ENCODE peak calls at places on chromosomes 16 and 17, in eight cellular contexts. P is RWPE1; M is effector memory CD4-positive, alpha-beta T cell; G is cardiac muscle cell; Q is left ventricle myocardium inferior; J is stomach; N is CD4-positive, alpha-beta memory T cell; R is tibial nerve. S is an unnamed sample.

GRCh38 chr16:86007524-86007923 is 108.6 kb downstream of the IRF8 start:
- DNase-seq in P (no peak), M (no peak), G (no peak), Q (no peak), J (no peak), N (peak), R (no peak), S (no peak)

GRCh38 chr17:74618446-74618845 is 5.1 kb downstream of the CD300E start:
- DNase-seq in P (no peak), M (no peak), G (no peak), Q (no peak), J (no peak), N (no peak), R (no peak), S (no peak)

GRCh38 chr17:49360796-49361128 is 1.3 kb downstream of the ZNF652 start:
- DNase-seq in P (peak), M (no peak), G (no peak), Q (no peak), J (no peak), N (no peak), R (no peak), S (peak)

GRCh38 chr17:2924211-2924610 is 128.0 kb downstream of the RAP1GAP2 start:
- DNase-seq in P (peak), M (no peak), G (peak), Q (no peak), J (no peak), N (no peak), R (no peak), S (no peak)

GRCh38 chr17:57539528-57540301 is 205.4 kb downstream of the CCDC182 start:
- DNase-seq in P (no peak), M (no peak), G (no peak), Q (no peak), J (no peak), N (no peak), R (no peak), S (no peak)

GRCh38 chr17:49404906-49405305 is 9.8 kb downstream of the PHB1 start:
- DNase-seq in P (no peak), M (no peak), G (no peak), Q (no peak), J (no peak), N (no peak), R (no peak), S (no peak)

GRCh38 chr17:79761894-79762570 is 15.9 kb upstream of the CBX2 start:
- DNase-seq in P (no peak), M (no peak), G (no peak), Q (no peak), J (no peak), N (no peak), R (no peak), S (no peak)

GRCh38 chr16:79466111-79466510 is 134.4 kb downstream of the MAF start:
- DNase-seq in P (peak), M (no peak), G (no peak), Q (no peak), J (no peak), N (no peak), R (no peak), S (no peak)

GRCh38 chr16:49876716-49877129 is 20.8 kb upstream of the ZNF423 start:
- DNase-seq in P (peak), M (no peak), G (peak), Q (peak), J (peak), N (no peak), R (peak), S (no peak)

GRCh38 chr17:45298546-45299285 is 18.1 kb downstream of the MAP3K14 start:
- DNase-seq in P (no peak), M (no peak), G (no peak), Q (no peak), J (no peak), N (no peak), R (no peak), S (no peak)

GRCh38 chr16:66003196-66003595 is 363.3 kb upstream of the CDH5 start:
- DNase-seq in P (no peak), M (no peak), G (no peak), Q (no peak), J (no peak), N (no peak), R (no peak), S (no peak)

GRCh38 chr17:44987194-44987882 is 19.2 kb upstream of the C1QL1 start:
- DNase-seq in P (no peak), M (no peak), G (no peak), Q (no peak), J (no peak), N (no peak), R (no peak), S (no peak)

GRCh38 chr17:65783845-65784334 is 222.4 kb upstream of the AXIN2 start:
- DNase-seq in P (peak), M (no peak), G (peak), Q (no peak), J (no peak), N (no peak), R (no peak), S (no peak)

GRCh38 chr16:56520251-56520577 is 390 bp upstream of the BBS2 start:
- DNase-seq in P (no peak), M (no peak), G (no peak), Q (no peak), J (no peak), N (no peak), R (no peak), S (no peak)

GRCh38 chr17:48563385-48563838 is 14.7 kb downstream of the HOXB4 start:
- DNase-seq in P (no peak), M (no peak), G (no peak), Q (no peak), J (no peak), N (no peak), R (no peak), S (no peak)

GRCh38 chr17:51245535-51245934 is 14.3 kb downstream of the MBTD1 start:
- DNase-seq in P (no peak), M (no peak), G (no peak), Q (no peak), J (no peak), N (no peak), R (no peak), S (no peak)

GRCh38 chr16:86931410-86931941 is 353.1 kb downstream of the FOXL1 start:
- DNase-seq in P (peak), M (no peak), G (peak), Q (peak), J (no peak), N (no peak), R (no peak), S (no peak)

GRCh38 chr16:2756288-2757015 is 4.0 kb downstream of the SRRM2 start:
- DNase-seq in P (no peak), M (no peak), G (no peak), Q (no peak), J (no peak), N (no peak), R (no peak), S (no peak)

GRCh38 chr17:2954898-2955445 is 108.4 kb downstream of the OR1D5 start:
- DNase-seq in P (peak), M (no peak), G (peak), Q (no peak), J (peak), N (no peak), R (no peak), S (peak)

GRCh38 chr16:57911711-57912110 is 59.2 kb downstream of the CNGB1 start:
- DNase-seq in P (peak), M (no peak), G (no peak), Q (no peak), J (no peak), N (no peak), R (no peak), S (no peak)

GRCh38 chr17:50560185-50560824 is at the start of gene CACNA1G:
- DNase-seq in P (peak), M (peak), G (peak), Q (peak), J (peak), N (peak), R (peak), S (peak)

GRCh38 chr17:78888911-78889496 is 14.0 kb downstream of the CEP295NL start:
- DNase-seq in P (no peak), M (no peak), G (no peak), Q (no peak), J (no peak), N (no peak), R (no peak), S (no peak)

GRCh38 chr17:59513934-59514841 is 51.2 kb upstream of the DHX40 start:
- DNase-seq in P (no peak), M (no peak), G (peak), Q (peak), J (peak), N (no peak), R (peak), S (no peak)

GRCh38 chr17:16977932-16978331 is 6.0 kb upstream of the TNFRSF13B start:
- DNase-seq in P (no peak), M (no peak), G (peak), Q (no peak), J (no peak), N (no peak), R (no peak), S (no peak)

GRCh38 chr17:10135539-10136257 is 62.7 kb downstream of the GAS7 start:
- DNase-seq in P (no peak), M (no peak), G (peak), Q (no peak), J (peak), N (no peak), R (peak), S (peak)

GRCh38 chr16:89700649-89701424 is 668 bp downstream of the SPATA2L start:
- DNase-seq in P (no peak), M (peak), G (peak), Q (no peak), J (peak), N (peak), R (no peak), S (no peak)

GRCh38 chr16:74302341-74302740 is 5.7 kb downstream of the PSMD7 start:
- DNase-seq in P (no peak), M (no peak), G (no peak), Q (no peak), J (no peak), N (no peak), R (no peak), S (no peak)

GRCh38 chr17:19578545-19578944 is 44.9 kb downstream of the SLC47A1 start:
- DNase-seq in P (peak), M (no peak), G (peak), Q (no peak), J (no peak), N (no peak), R (no peak), S (no peak)

GRCh38 chr17:48055531-48056245 is 7.5 kb downstream of the NFE2L1 start:
- DNase-seq in P (no peak), M (no peak), G (peak), Q (no peak), J (no peak), N (no peak), R (no peak), S (no peak)

GRCh38 chr16:28845173-28846079 is 722 bp downstream of the TUFM start:
- DNase-seq in P (no peak), M (no peak), G (peak), Q (no peak), J (peak), N (no peak), R (no peak), S (no peak)

GRCh38 chr17:47694018-47694817 is at the start of gene TBKBP1:
- DNase-seq in P (no peak), M (peak), G (peak), Q (peak), J (no peak), N (peak), R (no peak), S (no peak)

GRCh38 chr17:29112780-29113295 is 67.4 kb downstream of the MYO18A start:
- DNase-seq in P (no peak), M (no peak), G (peak), Q (peak), J (peak), N (no peak), R (peak), S (peak)

GRCh38 chr17:69588739-69589334 is 174.3 kb downstream of the MAP2K6 start:
- DNase-seq in P (no peak), M (no peak), G (no peak), Q (no peak), J (no peak), N (no peak), R (no peak), S (no peak)

GRCh38 chr17:82602986-82603385 is 45.3 kb downstream of the WDR45B start:
- DNase-seq in P (no peak), M (no peak), G (no peak), Q (no peak), J (no peak), N (no peak), R (no peak), S (no peak)

GRCh38 chr17:29357821-29358232 is 32.3 kb upstream of the TAOK1 start:
- DNase-seq in P (no peak), M (no peak), G (peak), Q (no peak), J (no peak), N (no peak), R (no peak), S (no peak)

GRCh38 chr17:69567130-69567529 is 152.6 kb downstream of the MAP2K6 start:
- DNase-seq in P (no peak), M (no peak), G (peak), Q (no peak), J (no peak), N (no peak), R (no peak), S (no peak)

DNA sequence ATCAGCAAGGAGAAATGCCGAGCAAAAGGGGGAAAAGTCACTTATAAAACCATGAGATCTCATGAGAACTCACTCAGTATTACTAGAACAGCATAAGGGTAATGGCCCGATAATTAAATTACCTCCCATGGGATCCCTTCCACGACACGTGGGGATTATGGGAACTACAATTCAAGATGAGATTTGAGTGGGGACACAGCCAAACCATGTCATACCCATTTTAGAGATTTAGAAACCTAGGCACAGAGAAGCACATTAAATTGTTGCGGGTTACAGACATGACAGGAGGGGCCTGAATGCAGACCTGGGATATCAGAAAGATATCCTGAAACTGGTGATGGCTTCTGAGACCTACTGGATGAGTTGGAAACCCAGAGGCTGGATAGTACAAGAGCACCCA is 20.1 kb downstream of the ARHGAP17 start:
- DNase-seq in P (no peak), M (no peak), G (no peak), Q (no peak), J (no peak), N (no peak), R (no peak), S (no peak)
- H3K27ac ChIP-seq in P (no peak), M (no peak), G (no peak), Q (peak), J (no peak), N (no peak), R (no peak), S (peak)

DNA sequence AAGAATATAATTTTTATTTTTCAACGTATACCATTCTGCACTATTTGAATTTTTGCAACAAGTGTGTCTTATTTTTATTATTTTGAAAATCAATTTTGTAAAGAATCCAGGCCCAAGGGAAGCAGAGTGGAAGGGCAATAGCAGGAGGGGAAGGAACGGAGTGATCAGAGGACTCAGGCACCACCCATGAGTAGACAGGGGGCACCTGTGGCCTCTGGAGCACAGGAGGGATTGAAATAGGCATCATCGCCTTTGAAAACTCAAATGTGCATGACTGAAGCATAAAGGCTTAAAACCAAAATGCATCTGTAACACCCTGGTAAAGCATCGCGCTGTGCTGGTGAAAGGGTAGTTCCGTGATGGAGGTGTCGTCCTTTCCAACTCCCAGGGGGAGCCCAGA is 39.3 kb downstream of the SRL start:
- DNase-seq in P (no peak), M (no peak), G (no peak), Q (no peak), J (no peak), N (no peak), R (no peak), S (no peak)
- H3K27ac ChIP-seq in P (no peak), M (no peak), G (no peak), Q (no peak), J (no peak), N (no peak), R (no peak), S (no peak)

DNA sequence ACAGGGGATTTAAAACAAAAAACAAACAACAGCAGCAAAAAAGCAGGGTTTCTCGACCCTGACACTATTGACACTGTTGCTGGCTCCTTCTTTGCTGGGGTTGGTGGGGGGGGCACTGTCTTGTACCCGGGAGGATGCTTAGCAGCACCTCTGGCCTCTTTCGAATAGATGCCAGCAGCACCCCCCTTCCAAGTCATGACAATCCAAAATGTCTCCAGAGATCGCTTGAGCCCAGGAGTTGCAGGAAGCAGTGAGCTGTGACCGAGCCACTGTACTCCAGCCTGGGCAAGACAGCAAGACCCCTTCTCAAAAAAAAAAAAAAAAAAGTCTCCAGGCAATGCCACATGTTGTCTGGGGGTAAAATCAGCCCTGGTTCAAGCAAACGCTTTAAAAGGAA is 20.3 kb downstream of the SERPINF1 start:
- DNase-seq in P (no peak), M (no peak), G (no peak), Q (no peak), J (no peak), N (no peak), R (no peak), S (no peak)
- H3K27ac ChIP-seq in P (peak), M (no peak), G (no peak), Q (peak), J (peak), N (no peak), R (peak), S (peak)

DNA sequence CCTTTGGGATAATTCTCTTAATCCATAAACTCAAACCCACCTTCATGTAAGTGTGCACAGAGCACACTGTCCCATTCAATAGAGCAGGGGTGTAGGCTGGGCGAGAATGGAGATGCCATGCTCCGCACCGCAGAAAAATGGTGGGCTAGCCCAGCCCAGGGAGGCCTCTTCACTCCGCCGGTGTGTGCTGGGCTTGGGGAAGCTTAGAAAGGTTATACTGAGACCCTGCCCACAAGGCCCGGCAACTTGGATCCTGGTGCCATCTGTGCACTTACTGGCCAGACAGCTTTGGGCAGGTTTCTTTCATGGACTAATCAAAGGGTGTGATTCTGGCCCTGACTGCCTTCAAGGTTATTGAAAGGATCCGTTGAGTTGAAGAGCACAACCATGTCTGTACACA is 3.7 kb upstream of the STAT5A start:
- DNase-seq in P (no peak), M (no peak), G (no peak), Q (no peak), J (peak), N (no peak), R (no peak), S (peak)
- H3K27ac ChIP-seq in P (no peak), M (no peak), G (no peak), Q (no peak), J (no peak), N (no peak), R (no peak), S (no peak)

GRCh38 chr16:48433116-48433848 is 48.1 kb upstream of the SIAH1 start:
- DNase-seq in P (no peak), M (no peak), G (no peak), Q (no peak), J (no peak), N (no peak), R (no peak), S (no peak)

GRCh38 chr16:48432136-48432535 is 46.9 kb upstream of the SIAH1 start:
- DNase-seq in P (no peak), M (no peak), G (no peak), Q (no peak), J (no peak), N (no peak), R (no peak), S (no peak)

GRCh38 chr16:48434653-48435318 is 49.6 kb upstream of the SIAH1 start:
- DNase-seq in P (no peak), M (no peak), G (peak), Q (no peak), J (no peak), N (no peak), R (no peak), S (no peak)

GRCh38 chr16:48433849-48434530 is 48.8 kb upstream of the SIAH1 start:
- DNase-seq in P (no peak), M (no peak), G (no peak), Q (no peak), J (no peak), N (no peak), R (no peak), S (no peak)

GRCh38 chr16:48430890-48431289 is 45.7 kb upstream of the SIAH1 start:
- DNase-seq in P (no peak), M (no peak), G (no peak), Q (no peak), J (no peak), N (no peak), R (no peak), S (no peak)
- H3K27ac ChIP-seq in P (no peak), M (no peak), G (no peak), Q (no peak), J (no peak), N (no peak), R (no peak), S (no peak)